ENCODE peak calls at places on chromosome 19, in seven cellular contexts. One of them, this sample, is unnamed.

GRCh38 chr19:1492474-1493006 is 1.6 kb downstream of the REEP6 start:
- DNase-seq in heart right ventricle: no peak
- DNase-seq in cardiac muscle cell: no peak
- DNase-seq in psoas muscle: no peak
- DNase-seq in WERI-Rb-1: no peak
- DNase-seq in IMR-90: no peak
- DNase-seq in body of pancreas: no peak
- DNase-seq in this sample: no peak

GRCh38 chr19:38649305-38650179 is 2.1 kb downstream of the ACTN4 start:
- DNase-seq in body of pancreas: peak; percentile 70
- DNase-seq in cardiac muscle cell: no peak
- DNase-seq in IMR-90: no peak
- DNase-seq in psoas muscle: peak; percentile 70
- DNase-seq in heart right ventricle: no peak
- DNase-seq in WERI-Rb-1: peak; percentile 23
- DNase-seq in this sample: peak; percentile 87

GRCh38 chr19:2350656-2351055 is 9.4 kb upstream of the TMPRSS9 start:
- DNase-seq in body of pancreas: no peak
- DNase-seq in WERI-Rb-1: no peak
- DNase-seq in psoas muscle: peak; percentile 39
- DNase-seq in IMR-90: no peak
- DNase-seq in cardiac muscle cell: no peak
- DNase-seq in heart right ventricle: no peak
- DNase-seq in this sample: no peak

GRCh38 chr19:43673702-43674629 is 4.0 kb upstream of the PLAUR start:
- DNase-seq in body of pancreas: no peak
- DNase-seq in IMR-90: no peak
- DNase-seq in WERI-Rb-1: no peak
- DNase-seq in heart right ventricle: no peak
- DNase-seq in cardiac muscle cell: no peak
- DNase-seq in psoas muscle: no peak
- DNase-seq in this sample: no peak

GRCh38 chr19:13583114-13583513 is 76.8 kb upstream of the CACNA1A start:
- DNase-seq in heart right ventricle: no peak
- DNase-seq in body of pancreas: no peak
- DNase-seq in psoas muscle: no peak
- DNase-seq in IMR-90: no peak
- DNase-seq in cardiac muscle cell: no peak
- DNase-seq in WERI-Rb-1: no peak
- DNase-seq in this sample: no peak

GRCh38 chr19:13788991-13789390 is 6.3 kb upstream of the ZSWIM4 start:
- DNase-seq in WERI-Rb-1: no peak
- DNase-seq in IMR-90: peak; percentile 88
- DNase-seq in psoas muscle: no peak
- DNase-seq in heart right ventricle: no peak
- DNase-seq in cardiac muscle cell: no peak
- DNase-seq in body of pancreas: no peak
- DNase-seq in this sample: no peak

GRCh38 chr19:33818426-33818825 is 21.8 kb downstream of the KCTD15 start:
- DNase-seq in WERI-Rb-1: no peak
- DNase-seq in body of pancreas: no peak
- DNase-seq in IMR-90: no peak
- DNase-seq in psoas muscle: peak; percentile 35
- DNase-seq in heart right ventricle: no peak
- DNase-seq in cardiac muscle cell: no peak
- DNase-seq in this sample: no peak

GRCh38 chr19:872266-872951 is 12.9 kb downstream of the CFD start:
- DNase-seq in psoas muscle: peak; percentile 84
- DNase-seq in WERI-Rb-1: peak; percentile 74
- DNase-seq in heart right ventricle: peak; percentile 50
- DNase-seq in body of pancreas: no peak
- DNase-seq in cardiac muscle cell: peak; percentile 53
- DNase-seq in IMR-90: peak; percentile 38
- DNase-seq in this sample: peak; percentile 82

GRCh38 chr19:46296722-46297431 is at the start of gene HIF3A:
- DNase-seq in body of pancreas: peak; percentile 41
- DNase-seq in psoas muscle: peak; percentile 68
- DNase-seq in heart right ventricle: peak; percentile 62
- DNase-seq in WERI-Rb-1: peak; percentile 75
- DNase-seq in cardiac muscle cell: peak; percentile 97
- DNase-seq in IMR-90: no peak
- DNase-seq in this sample: no peak

GRCh38 chr19:46299004-46299509 is 2.2 kb downstream of the HIF3A start:
- DNase-seq in psoas muscle: peak; percentile 94
- DNase-seq in body of pancreas: peak; percentile 97
- DNase-seq in heart right ventricle: peak; percentile 97
- DNase-seq in IMR-90: peak; percentile 50
- DNase-seq in cardiac muscle cell: peak; percentile 94
- DNase-seq in WERI-Rb-1: no peak
- DNase-seq in this sample: peak; percentile 93

GRCh38 chr19:46298477-46299003 is 1.7 kb downstream of the HIF3A start:
- DNase-seq in psoas muscle: no peak
- DNase-seq in WERI-Rb-1: no peak
- DNase-seq in body of pancreas: no peak
- DNase-seq in cardiac muscle cell: no peak
- DNase-seq in IMR-90: no peak
- DNase-seq in heart right ventricle: no peak
- DNase-seq in this sample: no peak

GRCh38 chr19:46299695-46300094 is 2.9 kb downstream of the HIF3A start:
- DNase-seq in cardiac muscle cell: no peak
- DNase-seq in psoas muscle: peak; percentile 8
- DNase-seq in body of pancreas: no peak
- DNase-seq in heart right ventricle: no peak
- DNase-seq in WERI-Rb-1: no peak
- DNase-seq in IMR-90: no peak
- DNase-seq in this sample: no peak

DNA sequence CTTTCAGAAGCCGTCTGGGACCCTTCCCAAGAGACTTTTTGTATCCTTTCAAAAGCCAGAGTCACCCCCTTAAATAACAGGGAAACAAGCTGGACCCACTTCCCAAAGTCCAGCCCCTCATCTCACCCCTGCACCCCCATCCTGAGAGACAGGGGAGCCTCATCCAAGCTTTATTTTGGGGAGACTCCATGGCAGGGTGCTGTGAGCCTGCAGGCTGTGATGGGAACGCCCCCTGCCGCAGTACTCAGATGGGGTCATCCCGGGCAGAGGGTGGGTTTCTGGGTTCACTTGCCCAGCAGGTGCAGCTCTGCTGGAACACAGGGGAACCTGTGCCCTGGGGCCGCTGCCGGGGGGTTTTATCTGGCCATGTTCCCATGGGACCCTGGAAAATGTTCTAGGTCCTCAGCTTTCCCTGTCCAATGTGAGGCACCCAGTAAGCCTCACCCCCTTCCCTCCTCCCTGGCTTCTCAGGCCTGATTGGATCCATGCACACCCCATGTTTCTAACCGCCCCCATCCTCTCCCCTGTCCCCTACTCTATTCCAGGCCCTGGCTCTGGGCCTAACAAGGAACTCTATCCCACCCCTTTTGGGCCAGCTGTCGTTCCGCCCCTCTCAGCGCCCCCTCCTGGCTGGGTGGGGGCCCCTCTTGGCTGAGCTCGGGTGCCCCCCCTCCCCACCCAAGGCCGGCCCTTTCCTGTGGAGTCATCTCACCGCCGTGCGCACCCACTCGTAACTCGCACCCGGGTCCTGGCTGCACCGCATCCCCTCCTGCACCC is 1.0 kb downstream of the HIF3A start:
- DNase-seq in IMR-90: no peak
- DNase-seq in WERI-Rb-1: no peak
- DNase-seq in cardiac muscle cell: no peak
- DNase-seq in heart right ventricle: peak; percentile 85
- DNase-seq in psoas muscle: peak; percentile 91
- DNase-seq in body of pancreas: peak; percentile 41
- DNase-seq in this sample: no peak
- TF ChIP-seq CTCF in IMR-90: no peak
- TF ChIP-seq CTCF in WERI-Rb-1: no peak
- TF ChIP-seq CTCF in cardiac muscle cell: peak; percentile 28
- TF ChIP-seq CTCF in heart right ventricle: peak; percentile 10
- TF ChIP-seq CTCF in psoas muscle: peak; percentile 11
- TF ChIP-seq CTCF in body of pancreas: no peak
- TF ChIP-seq CTCF in this sample: no peak

GRCh38 chr19:5103812-5104410 is 135.0 kb downstream of the KDM4B start:
- DNase-seq in IMR-90: no peak
- DNase-seq in cardiac muscle cell: no peak
- DNase-seq in body of pancreas: peak; percentile 75
- DNase-seq in WERI-Rb-1: no peak
- DNase-seq in psoas muscle: no peak
- DNase-seq in heart right ventricle: no peak
- DNase-seq in this sample: no peak

GRCh38 chr19:5104871-5105351 is 136.0 kb downstream of the KDM4B start:
- DNase-seq in psoas muscle: no peak
- DNase-seq in body of pancreas: peak; percentile 95
- DNase-seq in heart right ventricle: no peak
- DNase-seq in WERI-Rb-1: no peak
- DNase-seq in IMR-90: no peak
- DNase-seq in cardiac muscle cell: no peak
- DNase-seq in this sample: no peak

GRCh38 chr19:5103061-5103701 is 134.3 kb downstream of the KDM4B start:
- DNase-seq in heart right ventricle: peak; percentile 63
- DNase-seq in cardiac muscle cell: no peak
- DNase-seq in WERI-Rb-1: peak; percentile 53
- DNase-seq in psoas muscle: peak; percentile 90
- DNase-seq in body of pancreas: peak; percentile 93
- DNase-seq in IMR-90: peak; percentile 12
- DNase-seq in this sample: no peak

GRCh38 chr19:5101871-5102270 is 133.0 kb downstream of the KDM4B start:
- DNase-seq in WERI-Rb-1: no peak
- DNase-seq in IMR-90: no peak
- DNase-seq in heart right ventricle: no peak
- DNase-seq in cardiac muscle cell: no peak
- DNase-seq in body of pancreas: no peak
- DNase-seq in psoas muscle: no peak
- DNase-seq in this sample: no peak

DNA sequence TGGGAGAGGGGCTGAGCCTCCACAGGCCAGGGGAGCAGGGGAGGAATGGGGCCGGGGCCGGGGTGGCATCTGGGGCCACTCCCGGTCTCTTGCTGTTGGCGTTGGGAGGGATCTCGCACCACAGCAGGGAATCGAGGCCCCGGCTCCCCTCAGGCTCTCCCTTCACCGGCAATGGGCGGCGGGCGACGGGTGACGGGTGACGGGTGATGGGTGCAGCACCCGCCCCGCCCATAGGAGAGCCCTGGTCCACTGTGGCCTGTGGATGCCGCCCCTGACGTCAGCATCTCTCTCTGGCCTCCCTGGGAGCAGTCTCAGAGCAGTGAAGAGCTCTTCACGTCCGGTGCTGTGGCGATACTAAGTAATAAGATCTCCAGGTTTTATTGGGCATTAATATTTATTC is 133.6 kb downstream of the KDM4B start:
- DNase-seq in cardiac muscle cell: no peak
- DNase-seq in psoas muscle: no peak
- DNase-seq in IMR-90: no peak
- DNase-seq in heart right ventricle: no peak
- DNase-seq in body of pancreas: no peak
- DNase-seq in WERI-Rb-1: no peak
- DNase-seq in this sample: no peak
- H3K27ac ChIP-seq in cardiac muscle cell: peak overlapping the region; percentile 26
- H3K27ac ChIP-seq in psoas muscle: peak overlapping the region; percentile 90
- H3K27ac ChIP-seq in IMR-90: no peak overlapping the region
- H3K27ac ChIP-seq in heart right ventricle: no peak overlapping the region
- H3K27ac ChIP-seq in body of pancreas: peak overlapping the region; percentile 95
- H3K27ac ChIP-seq in WERI-Rb-1: no peak overlapping the region
- H3K27ac ChIP-seq in this sample: no peak overlapping the region

GRCh38 chr19:49812997-49813861 is at the start of gene FUZ:
- DNase-seq in WERI-Rb-1: peak; percentile 98
- DNase-seq in psoas muscle: peak; percentile 98
- DNase-seq in cardiac muscle cell: peak; percentile 98
- DNase-seq in heart right ventricle: peak; percentile 98
- DNase-seq in IMR-90: peak; percentile 99
- DNase-seq in body of pancreas: peak; percentile 97
- DNase-seq in this sample: peak; percentile 92
- TF ChIP-seq CTCF in WERI-Rb-1: peak; percentile 39
- TF ChIP-seq CTCF in psoas muscle: no peak
- TF ChIP-seq CTCF in cardiac muscle cell: peak; percentile 41
- TF ChIP-seq CTCF in heart right ventricle: no peak
- TF ChIP-seq CTCF in IMR-90: peak; percentile 39
- TF ChIP-seq CTCF in body of pancreas: peak; percentile 11
- TF ChIP-seq CTCF in this sample: no peak

GRCh38 chr19:55208880-55209429 is 346 bp downstream of the PTPRH start:
- DNase-seq in IMR-90: no peak
- DNase-seq in psoas muscle: no peak
- DNase-seq in WERI-Rb-1: no peak
- DNase-seq in body of pancreas: no peak
- DNase-seq in cardiac muscle cell: no peak
- DNase-seq in heart right ventricle: no peak
- DNase-seq in this sample: no peak

GRCh38 chr19:55212447-55212846 is 3.1 kb upstream of the PTPRH start:
- DNase-seq in WERI-Rb-1: no peak
- DNase-seq in psoas muscle: no peak
- DNase-seq in IMR-90: no peak
- DNase-seq in body of pancreas: no peak
- DNase-seq in cardiac muscle cell: no peak
- DNase-seq in heart right ventricle: no peak
- DNase-seq in this sample: peak; percentile 44

GRCh38 chr19:55206664-55207500 is 2.4 kb downstream of the PTPRH start:
- DNase-seq in psoas muscle: peak; percentile 77
- DNase-seq in heart right ventricle: peak; percentile 84
- DNase-seq in body of pancreas: peak; percentile 87
- DNase-seq in WERI-Rb-1: peak; percentile 79
- DNase-seq in cardiac muscle cell: peak; percentile 87
- DNase-seq in IMR-90: peak; percentile 86
- DNase-seq in this sample: peak; percentile 98

GRCh38 chr19:55210120-55210493 is 806 bp upstream of the PTPRH start:
- DNase-seq in body of pancreas: peak; percentile 37
- DNase-seq in cardiac muscle cell: no peak
- DNase-seq in psoas muscle: no peak
- DNase-seq in heart right ventricle: no peak
- DNase-seq in IMR-90: peak; percentile 98
- DNase-seq in WERI-Rb-1: no peak
- DNase-seq in this sample: peak; percentile 83

GRCh38 chr19:55209430-55210119 is at the start of gene PTPRH:
- DNase-seq in psoas muscle: no peak
- DNase-seq in IMR-90: no peak
- DNase-seq in WERI-Rb-1: no peak
- DNase-seq in body of pancreas: peak; percentile 39
- DNase-seq in heart right ventricle: no peak
- DNase-seq in cardiac muscle cell: no peak
- DNase-seq in this sample: no peak
- H3K27ac ChIP-seq in psoas muscle: no peak within 1 kb of the TSS
- H3K27ac ChIP-seq in IMR-90: peak within 1 kb of the TSS; percentile 39
- H3K27ac ChIP-seq in WERI-Rb-1: no peak within 1 kb of the TSS
- H3K27ac ChIP-seq in body of pancreas: peak within 1 kb of the TSS; percentile 85
- H3K27ac ChIP-seq in heart right ventricle: no peak within 1 kb of the TSS
- H3K27ac ChIP-seq in cardiac muscle cell: no peak within 1 kb of the TSS
- H3K27ac ChIP-seq in this sample: peak within 1 kb of the TSS; percentile 93